ENCODE peak calls at places on chromosome X, in seven cellular contexts. One of them, this sample, is unnamed.
A peak's percentile ranks its signal among the peaks of the same experiment; 100 is the strongest.

GRCh38 chrX:153520286-153520917 is 3.0 kb downstream of the ATP2B3 start:
- DNase-seq in CD4-positive, alpha-beta T cell: no peak
- DNase-seq in OCI-LY7: no peak
- DNase-seq in mammary epithelial cell: no peak
- DNase-seq in tibial nerve: no peak
- DNase-seq in endodermal cell: no peak
- DNase-seq in GM12878: no peak
- DNase-seq in this sample: no peak

GRCh38 chrX:20388594-20388993 is 121.9 kb upstream of the RPS6KA3 start:
- DNase-seq in CD4-positive, alpha-beta T cell: no peak
- DNase-seq in OCI-LY7: no peak
- DNase-seq in mammary epithelial cell: no peak
- DNase-seq in tibial nerve: no peak
- DNase-seq in endodermal cell: no peak
- DNase-seq in GM12878: no peak
- DNase-seq in this sample: no peak

GRCh38 chrX:15468036-15468435 is 25.1 kb downstream of the PIR start:
- DNase-seq in CD4-positive, alpha-beta T cell: no peak
- DNase-seq in OCI-LY7: peak; percentile 45
- DNase-seq in mammary epithelial cell: peak; percentile 78
- DNase-seq in tibial nerve: no peak
- DNase-seq in endodermal cell: peak; percentile 46
- DNase-seq in GM12878: no peak
- DNase-seq in this sample: peak; percentile 12

GRCh38 chrX:31227250-31227649 is 155.4 kb upstream of the FTHL17 start:
- DNase-seq in CD4-positive, alpha-beta T cell: no peak
- DNase-seq in OCI-LY7: no peak
- DNase-seq in mammary epithelial cell: no peak
- DNase-seq in tibial nerve: no peak
- DNase-seq in endodermal cell: no peak
- DNase-seq in GM12878: no peak
- DNase-seq in this sample: no peak

GRCh38 chrX:102516314-102516936 is at the start of gene TMSB15A:
- DNase-seq in CD4-positive, alpha-beta T cell: peak; percentile 11
- DNase-seq in OCI-LY7: no peak
- DNase-seq in mammary epithelial cell: peak; percentile 28
- DNase-seq in tibial nerve: peak; percentile 42
- DNase-seq in endodermal cell: peak; percentile 91
- DNase-seq in GM12878: no peak
- DNase-seq in this sample: peak; percentile 56

GRCh38 chrX:130055103-130055502 is 55.2 kb downstream of the ELF4 start:
- DNase-seq in CD4-positive, alpha-beta T cell: no peak
- DNase-seq in OCI-LY7: no peak
- DNase-seq in mammary epithelial cell: no peak
- DNase-seq in tibial nerve: no peak
- DNase-seq in endodermal cell: peak; percentile 55
- DNase-seq in GM12878: no peak
- DNase-seq in this sample: no peak

GRCh38 chrX:45769919-45770582 is 569.4 kb upstream of the DIPK2B start:
- DNase-seq in CD4-positive, alpha-beta T cell: no peak
- DNase-seq in OCI-LY7: no peak
- DNase-seq in mammary epithelial cell: peak; percentile 86
- DNase-seq in tibial nerve: peak; percentile 36
- DNase-seq in endodermal cell: no peak
- DNase-seq in GM12878: peak; percentile 51
- DNase-seq in this sample: peak; percentile 74

GRCh38 chrX:24282381-24283121 is 31.3 kb downstream of the SUPT20HL2 start:
- DNase-seq in CD4-positive, alpha-beta T cell: no peak
- DNase-seq in OCI-LY7: peak; percentile 11
- DNase-seq in mammary epithelial cell: no peak
- DNase-seq in tibial nerve: no peak
- DNase-seq in endodermal cell: peak; percentile 63
- DNase-seq in GM12878: no peak
- DNase-seq in this sample: no peak

GRCh38 chrX:152907084-152907651 is 9.3 kb downstream of the ZNF185 start:
- DNase-seq in CD4-positive, alpha-beta T cell: no peak
- DNase-seq in OCI-LY7: no peak
- DNase-seq in mammary epithelial cell: no peak
- DNase-seq in tibial nerve: no peak
- DNase-seq in endodermal cell: peak; percentile 86
- DNase-seq in GM12878: no peak
- DNase-seq in this sample: no peak

GRCh38 chrX:138865093-138865649 is 153.7 kb upstream of the FGF13 start:
- DNase-seq in CD4-positive, alpha-beta T cell: no peak
- DNase-seq in OCI-LY7: no peak
- DNase-seq in mammary epithelial cell: no peak
- DNase-seq in tibial nerve: no peak
- DNase-seq in endodermal cell: no peak
- DNase-seq in GM12878: no peak
- DNase-seq in this sample: no peak

GRCh38 chrX:3268804-3269203 is 77.6 kb downstream of the MXRA5 start:
- DNase-seq in CD4-positive, alpha-beta T cell: no peak
- DNase-seq in OCI-LY7: no peak
- DNase-seq in mammary epithelial cell: peak; percentile 52
- DNase-seq in tibial nerve: no peak
- DNase-seq in endodermal cell: no peak
- DNase-seq in GM12878: no peak
- DNase-seq in this sample: peak; percentile 12

GRCh38 chrX:145563159-145563558 is 254.5 kb upstream of the SLITRK2 start:
- DNase-seq in CD4-positive, alpha-beta T cell: no peak
- DNase-seq in OCI-LY7: no peak
- DNase-seq in mammary epithelial cell: no peak
- DNase-seq in tibial nerve: no peak
- DNase-seq in endodermal cell: no peak
- DNase-seq in GM12878: no peak
- DNase-seq in this sample: no peak

GRCh38 chrX:87299563-87300160 is 217.9 kb upstream of the KLHL4 start:
- DNase-seq in CD4-positive, alpha-beta T cell: no peak
- DNase-seq in OCI-LY7: peak; percentile 16
- DNase-seq in mammary epithelial cell: peak; percentile 1
- DNase-seq in tibial nerve: no peak
- DNase-seq in endodermal cell: no peak
- DNase-seq in GM12878: no peak
- DNase-seq in this sample: peak; percentile 2

GRCh38 chrX:24377195-24377594 is 16.8 kb downstream of the SUPT20HL1 start:
- DNase-seq in CD4-positive, alpha-beta T cell: no peak
- DNase-seq in OCI-LY7: no peak
- DNase-seq in mammary epithelial cell: no peak
- DNase-seq in tibial nerve: no peak
- DNase-seq in endodermal cell: no peak
- DNase-seq in GM12878: no peak
- DNase-seq in this sample: no peak

GRCh38 chrX:40644175-40644574 is 3.2 kb downstream of the CXorf38 start:
- DNase-seq in CD4-positive, alpha-beta T cell: no peak
- DNase-seq in OCI-LY7: peak; percentile 11
- DNase-seq in mammary epithelial cell: no peak
- DNase-seq in tibial nerve: no peak
- DNase-seq in endodermal cell: no peak
- DNase-seq in GM12878: no peak
- DNase-seq in this sample: no peak

GRCh38 chrX:21487832-21488231 is 113.6 kb downstream of the CNKSR2 start:
- DNase-seq in CD4-positive, alpha-beta T cell: no peak
- DNase-seq in OCI-LY7: no peak
- DNase-seq in mammary epithelial cell: peak; percentile 64
- DNase-seq in tibial nerve: no peak
- DNase-seq in endodermal cell: no peak
- DNase-seq in GM12878: no peak
- DNase-seq in this sample: no peak

GRCh38 chrX:115560211-115560977 is 580 bp upstream of the PLS3 start:
- DNase-seq in CD4-positive, alpha-beta T cell: no peak
- DNase-seq in OCI-LY7: no peak
- DNase-seq in mammary epithelial cell: peak; percentile 81
- DNase-seq in tibial nerve: no peak
- DNase-seq in endodermal cell: no peak
- DNase-seq in GM12878: no peak
- DNase-seq in this sample: peak; percentile 67

GRCh38 chrX:70129811-70130210 is 3.4 kb upstream of the IGBP1 start:
- DNase-seq in CD4-positive, alpha-beta T cell: no peak
- DNase-seq in OCI-LY7: no peak
- DNase-seq in mammary epithelial cell: peak; percentile 29
- DNase-seq in tibial nerve: no peak
- DNase-seq in endodermal cell: no peak
- DNase-seq in GM12878: no peak
- DNase-seq in this sample: peak; percentile 0

GRCh38 chrX:147533426-147533825 is 378.3 kb upstream of the FMR1 start:
- DNase-seq in CD4-positive, alpha-beta T cell: no peak
- DNase-seq in OCI-LY7: no peak
- DNase-seq in mammary epithelial cell: no peak
- DNase-seq in tibial nerve: no peak
- DNase-seq in endodermal cell: no peak
- DNase-seq in GM12878: no peak
- DNase-seq in this sample: no peak

GRCh38 chrX:101764538-101764937 is 104.9 kb upstream of the ARMCX2 start:
- DNase-seq in CD4-positive, alpha-beta T cell: no peak
- DNase-seq in OCI-LY7: no peak
- DNase-seq in mammary epithelial cell: no peak
- DNase-seq in tibial nerve: no peak
- DNase-seq in endodermal cell: no peak
- DNase-seq in GM12878: no peak
- DNase-seq in this sample: no peak

GRCh38 chrX:128927363-128927762 is 595.9 kb downstream of the SMARCA1 start:
- DNase-seq in CD4-positive, alpha-beta T cell: no peak
- DNase-seq in OCI-LY7: no peak
- DNase-seq in mammary epithelial cell: no peak
- DNase-seq in tibial nerve: no peak
- DNase-seq in endodermal cell: no peak
- DNase-seq in GM12878: no peak
- DNase-seq in this sample: no peak

GRCh38 chrX:149950681-149951080 is 12.4 kb upstream of the EOLA2 start:
- DNase-seq in CD4-positive, alpha-beta T cell: no peak
- DNase-seq in OCI-LY7: peak; percentile 27
- DNase-seq in mammary epithelial cell: peak; percentile 19
- DNase-seq in tibial nerve: no peak
- DNase-seq in endodermal cell: no peak
- DNase-seq in GM12878: no peak
- DNase-seq in this sample: peak; percentile 9

GRCh38 chrX:20529301-20529700 is 262.6 kb upstream of the RPS6KA3 start:
- DNase-seq in CD4-positive, alpha-beta T cell: no peak
- DNase-seq in OCI-LY7: no peak
- DNase-seq in mammary epithelial cell: no peak
- DNase-seq in tibial nerve: no peak
- DNase-seq in endodermal cell: no peak
- DNase-seq in GM12878: no peak
- DNase-seq in this sample: no peak

DNA sequence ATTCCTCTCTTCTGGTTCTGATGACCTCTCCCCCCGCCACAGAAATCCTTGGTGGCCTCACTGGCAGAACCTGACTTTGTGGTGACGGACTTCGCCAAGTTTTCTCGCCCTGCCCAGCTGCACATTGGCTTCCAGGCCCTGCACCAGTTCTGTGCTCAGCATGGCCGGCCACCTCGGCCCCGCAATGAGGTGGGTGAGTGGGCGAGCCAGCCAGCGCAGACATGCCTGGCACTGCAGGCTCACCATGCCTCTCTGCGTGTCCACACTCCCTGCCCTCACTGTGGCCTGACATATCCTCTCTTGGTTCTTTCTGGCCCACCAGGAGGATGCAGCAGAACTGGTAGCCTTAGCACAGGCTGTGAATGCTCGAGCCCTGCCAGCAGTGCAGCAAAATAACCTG is 8.7 kb downstream of the UBA1 start:
- DNase-seq in CD4-positive, alpha-beta T cell: no peak
- DNase-seq in OCI-LY7: no peak
- DNase-seq in mammary epithelial cell: no peak
- DNase-seq in tibial nerve: no peak
- DNase-seq in endodermal cell: no peak
- DNase-seq in GM12878: no peak
- DNase-seq in this sample: no peak
- H3K27ac ChIP-seq in CD4-positive, alpha-beta T cell: no peak overlapping the region
- H3K27ac ChIP-seq in OCI-LY7: no peak overlapping the region
- H3K27ac ChIP-seq in mammary epithelial cell: no peak overlapping the region
- H3K27ac ChIP-seq in tibial nerve: no peak overlapping the region
- H3K27ac ChIP-seq in endodermal cell: no peak overlapping the region
- H3K27ac ChIP-seq in GM12878: no peak overlapping the region
- H3K27ac ChIP-seq in this sample: no peak overlapping the region

GRCh38 chrX:39150210-39150609 is 349.0 kb downstream of the MID1IP1 start:
- DNase-seq in CD4-positive, alpha-beta T cell: no peak
- DNase-seq in OCI-LY7: no peak
- DNase-seq in mammary epithelial cell: no peak
- DNase-seq in tibial nerve: no peak
- DNase-seq in endodermal cell: no peak
- DNase-seq in GM12878: no peak
- DNase-seq in this sample: no peak

GRCh38 chrX:39152106-39152649 is 350.9 kb downstream of the MID1IP1 start:
- DNase-seq in CD4-positive, alpha-beta T cell: no peak
- DNase-seq in OCI-LY7: peak; percentile 51
- DNase-seq in mammary epithelial cell: no peak
- DNase-seq in tibial nerve: no peak
- DNase-seq in endodermal cell: peak; percentile 94
- DNase-seq in GM12878: no peak
- DNase-seq in this sample: peak; percentile 12

GRCh38 chrX:39150621-39151020 is 349.4 kb downstream of the MID1IP1 start:
- DNase-seq in CD4-positive, alpha-beta T cell: no peak
- DNase-seq in OCI-LY7: no peak
- DNase-seq in mammary epithelial cell: no peak
- DNase-seq in tibial nerve: no peak
- DNase-seq in endodermal cell: peak; percentile 76
- DNase-seq in GM12878: no peak
- DNase-seq in this sample: no peak

GRCh38 chrX:39145859-39146258 is 344.6 kb downstream of the MID1IP1 start:
- DNase-seq in CD4-positive, alpha-beta T cell: no peak
- DNase-seq in OCI-LY7: no peak
- DNase-seq in mammary epithelial cell: no peak
- DNase-seq in tibial nerve: no peak
- DNase-seq in endodermal cell: no peak
- DNase-seq in GM12878: no peak
- DNase-seq in this sample: no peak

GRCh38 chrX:39149761-39150160 is 348.5 kb downstream of the MID1IP1 start:
- DNase-seq in CD4-positive, alpha-beta T cell: peak; percentile 44
- DNase-seq in OCI-LY7: peak; percentile 65
- DNase-seq in mammary epithelial cell: peak; percentile 12
- DNase-seq in tibial nerve: peak; percentile 62
- DNase-seq in endodermal cell: peak; percentile 93
- DNase-seq in GM12878: no peak
- DNase-seq in this sample: peak; percentile 3
- TF ChIP-seq CTCF in CD4-positive, alpha-beta T cell: peak; percentile 66
- TF ChIP-seq CTCF in OCI-LY7: peak; percentile 80
- TF ChIP-seq CTCF in mammary epithelial cell: peak; percentile 85
- TF ChIP-seq CTCF in tibial nerve: peak; percentile 60
- TF ChIP-seq CTCF in endodermal cell: peak; percentile 86
- TF ChIP-seq CTCF in GM12878: peak; percentile 74
- TF ChIP-seq CTCF in this sample: peak; percentile 21

GRCh38 chrX:133859336-133859735 is 126.1 kb downstream of the GPC3 start:
- DNase-seq in CD4-positive, alpha-beta T cell: no peak
- DNase-seq in OCI-LY7: no peak
- DNase-seq in mammary epithelial cell: peak; percentile 57
- DNase-seq in tibial nerve: no peak
- DNase-seq in endodermal cell: no peak
- DNase-seq in GM12878: no peak
- DNase-seq in this sample: peak; percentile 8
- H3K27ac ChIP-seq in CD4-positive, alpha-beta T cell: no peak overlapping the region
- H3K27ac ChIP-seq in OCI-LY7: no peak overlapping the region
- H3K27ac ChIP-seq in mammary epithelial cell: no peak overlapping the region
- H3K27ac ChIP-seq in tibial nerve: no peak overlapping the region
- H3K27ac ChIP-seq in endodermal cell: no peak overlapping the region
- H3K27ac ChIP-seq in GM12878: no peak overlapping the region
- H3K27ac ChIP-seq in this sample: no peak overlapping the region

DNA sequence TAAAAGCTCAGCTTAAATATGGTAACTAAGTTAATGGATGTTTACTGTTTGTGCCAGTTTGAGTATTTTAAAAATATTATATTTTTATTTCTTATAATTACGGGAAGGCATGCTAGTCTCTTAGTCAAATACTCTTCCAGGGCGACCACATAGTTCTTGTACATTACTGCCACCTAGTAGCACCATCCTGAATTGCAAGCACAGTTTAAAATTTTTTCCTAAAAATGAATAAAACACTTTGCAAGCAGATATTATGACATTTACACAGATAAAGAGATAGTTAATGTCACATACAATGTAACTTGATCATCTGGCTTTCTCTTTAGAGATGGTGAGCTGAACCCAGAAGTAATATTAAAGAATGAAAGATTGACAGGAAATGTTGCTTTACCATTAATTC is 11.5 kb downstream of the NDP start:
- DNase-seq in CD4-positive, alpha-beta T cell: no peak
- DNase-seq in OCI-LY7: peak; percentile 4
- DNase-seq in mammary epithelial cell: no peak
- DNase-seq in tibial nerve: no peak
- DNase-seq in endodermal cell: no peak
- DNase-seq in GM12878: no peak
- DNase-seq in this sample: no peak
- TF ChIP-seq CTCF in CD4-positive, alpha-beta T cell: no peak
- TF ChIP-seq CTCF in OCI-LY7: peak; percentile 56
- TF ChIP-seq CTCF in mammary epithelial cell: peak; percentile 30
- TF ChIP-seq CTCF in tibial nerve: no peak
- TF ChIP-seq CTCF in endodermal cell: peak; percentile 77
- TF ChIP-seq CTCF in GM12878: no peak
- TF ChIP-seq CTCF in this sample: no peak

This sample was measured in RWPE1.